ENCODE peak calls at places on chromosome 12, in six cellular contexts. C is NB4; K is AG09319; E is stimulated activated effector memory CD8-positive, alpha-beta T cell treated with anti-CD3 and anti-CD28 coated beads, Interleukin-12 subunit alpha, Interleukin-12 subunit beta, amount 100 ng/mL, for 72 hours; W is EH; Q is ACHN. R is an unnamed sample.

GRCh38 chr12:4052691-4053090 is 179.5 kb upstream of the PARP11 start:
- DNase-seq in C (no peak), K (no peak), E (no peak), W (no peak), Q (no peak), R (no peak)

GRCh38 chr12:20646239-20646827 is 48.8 kb upstream of the SLCO1C1 start:
- DNase-seq in C (peak; percentile 76), K (peak; percentile 18), E (no peak), W (peak; percentile 55), Q (peak; percentile 46), R (no peak)

GRCh38 chr12:93550748-93551611 is 21.5 kb upstream of the SOCS2 start:
- DNase-seq in C (no peak), K (no peak), E (no peak), W (no peak), Q (no peak), R (no peak)

GRCh38 chr12:49030119-49030518 is 11.5 kb upstream of the PRKAG1 start:
- DNase-seq in C (no peak), K (no peak), E (no peak), W (no peak), Q (no peak), R (peak; percentile 72)

GRCh38 chr12:52984136-52984535 is 22.1 kb upstream of the EIF4B start:
- DNase-seq in C (peak; percentile 43), K (no peak), E (no peak), W (peak; percentile 38), Q (no peak), R (no peak)

GRCh38 chr12:23399402-23399933 is 550.0 kb downstream of the SOX5 start:
- DNase-seq in C (no peak), K (no peak), E (no peak), W (no peak), Q (no peak), R (no peak)

GRCh38 chr12:16130359-16130758 is 147.1 kb downstream of the SLC15A5 start:
- DNase-seq in C (no peak), K (no peak), E (no peak), W (no peak), Q (no peak), R (no peak)

GRCh38 chr12:132604108-132605054 is 6.0 kb downstream of the LRCOL1 start:
- DNase-seq in C (no peak), K (no peak), E (no peak), W (no peak), Q (no peak), R (no peak)

GRCh38 chr12:124766745-124767074 is 97.0 kb downstream of the SCARB1 start:
- DNase-seq in C (no peak), K (no peak), E (no peak), W (no peak), Q (no peak), R (no peak)

GRCh38 chr12:50315803-50316202 is 32.5 kb upstream of the LIMA1 start:
- DNase-seq in C (no peak), K (no peak), E (no peak), W (no peak), Q (no peak), R (peak; percentile 72)

R was measured in lower leg skin.